ENCODE peak calls at places on chromosome 2, in seven cellular contexts. One of them, this sample, is unnamed.

GRCh38 chr2:149427371-149427770 is 97.0 kb downstream of the LYPD6 start:
- DNase-seq in PC-9: no peak
- DNase-seq in CD8-positive, alpha-beta T cell: no peak
- DNase-seq in ovary: no peak
- DNase-seq in Peyer's patch: no peak
- DNase-seq in fibroblast of lung: no peak
- DNase-seq in thoracic aorta: no peak
- DNase-seq in this sample: no peak

GRCh38 chr2:202632682-202633081 is 2.1 kb upstream of the FAM117B start:
- DNase-seq in PC-9: no peak
- DNase-seq in CD8-positive, alpha-beta T cell: no peak
- DNase-seq in ovary: peak; percentile 81
- DNase-seq in Peyer's patch: no peak
- DNase-seq in fibroblast of lung: peak; percentile 25
- DNase-seq in thoracic aorta: peak; percentile 21
- DNase-seq in this sample: peak; percentile 68

GRCh38 chr2:1907849-1908533 is 163.7 kb upstream of the PXDN start:
- DNase-seq in PC-9: no peak
- DNase-seq in CD8-positive, alpha-beta T cell: no peak
- DNase-seq in ovary: no peak
- DNase-seq in Peyer's patch: no peak
- DNase-seq in fibroblast of lung: no peak
- DNase-seq in thoracic aorta: no peak
- DNase-seq in this sample: no peak

GRCh38 chr2:146031158-146031557 is 1511.2 kb upstream of the ZEB2 start:
- DNase-seq in PC-9: no peak
- DNase-seq in CD8-positive, alpha-beta T cell: no peak
- DNase-seq in ovary: no peak
- DNase-seq in Peyer's patch: no peak
- DNase-seq in fibroblast of lung: peak; percentile 16
- DNase-seq in thoracic aorta: no peak
- DNase-seq in this sample: no peak

GRCh38 chr2:136358576-136358975 is 240.6 kb upstream of the CXCR4 start:
- DNase-seq in PC-9: no peak
- DNase-seq in CD8-positive, alpha-beta T cell: no peak
- DNase-seq in ovary: no peak
- DNase-seq in Peyer's patch: no peak
- DNase-seq in fibroblast of lung: no peak
- DNase-seq in thoracic aorta: no peak
- DNase-seq in this sample: no peak

GRCh38 chr2:219362524-219363164 is 25.1 kb downstream of the DNPEP start:
- DNase-seq in PC-9: no peak
- DNase-seq in CD8-positive, alpha-beta T cell: no peak
- DNase-seq in ovary: no peak
- DNase-seq in Peyer's patch: no peak
- DNase-seq in fibroblast of lung: peak; percentile 98
- DNase-seq in thoracic aorta: no peak
- DNase-seq in this sample: peak; percentile 74

GRCh38 chr2:26757873-26758789 is 6.0 kb upstream of the SLC35F6 start:
- DNase-seq in PC-9: peak; percentile 99
- DNase-seq in CD8-positive, alpha-beta T cell: no peak
- DNase-seq in ovary: peak; percentile 69
- DNase-seq in Peyer's patch: no peak
- DNase-seq in fibroblast of lung: peak; percentile 99
- DNase-seq in thoracic aorta: peak; percentile 68
- DNase-seq in this sample: peak; percentile 96

GRCh38 chr2:120267348-120267747 is 14.7 kb downstream of the RALB start:
- DNase-seq in PC-9: no peak
- DNase-seq in CD8-positive, alpha-beta T cell: no peak
- DNase-seq in ovary: no peak
- DNase-seq in Peyer's patch: no peak
- DNase-seq in fibroblast of lung: no peak
- DNase-seq in thoracic aorta: no peak
- DNase-seq in this sample: no peak

GRCh38 chr2:44937688-44938240 is 3.7 kb upstream of the SIX3 start:
- DNase-seq in PC-9: peak; percentile 86
- DNase-seq in CD8-positive, alpha-beta T cell: no peak
- DNase-seq in ovary: no peak
- DNase-seq in Peyer's patch: peak; percentile 45
- DNase-seq in fibroblast of lung: no peak
- DNase-seq in thoracic aorta: no peak
- DNase-seq in this sample: no peak

GRCh38 chr2:118539290-118539689 is 308.2 kb downstream of the EN1 start:
- DNase-seq in PC-9: no peak
- DNase-seq in CD8-positive, alpha-beta T cell: no peak
- DNase-seq in ovary: peak; percentile 54
- DNase-seq in Peyer's patch: no peak
- DNase-seq in fibroblast of lung: peak; percentile 25
- DNase-seq in thoracic aorta: no peak
- DNase-seq in this sample: peak; percentile 17
- TF ChIP-seq CTCF in PC-9: peak; percentile 56
- TF ChIP-seq CTCF in CD8-positive, alpha-beta T cell: no peak
- TF ChIP-seq CTCF in ovary: no peak
- TF ChIP-seq CTCF in Peyer's patch: no peak
- TF ChIP-seq CTCF in fibroblast of lung: peak; percentile 49
- TF ChIP-seq CTCF in thoracic aorta: no peak
- TF ChIP-seq CTCF in this sample: no peak

DNA sequence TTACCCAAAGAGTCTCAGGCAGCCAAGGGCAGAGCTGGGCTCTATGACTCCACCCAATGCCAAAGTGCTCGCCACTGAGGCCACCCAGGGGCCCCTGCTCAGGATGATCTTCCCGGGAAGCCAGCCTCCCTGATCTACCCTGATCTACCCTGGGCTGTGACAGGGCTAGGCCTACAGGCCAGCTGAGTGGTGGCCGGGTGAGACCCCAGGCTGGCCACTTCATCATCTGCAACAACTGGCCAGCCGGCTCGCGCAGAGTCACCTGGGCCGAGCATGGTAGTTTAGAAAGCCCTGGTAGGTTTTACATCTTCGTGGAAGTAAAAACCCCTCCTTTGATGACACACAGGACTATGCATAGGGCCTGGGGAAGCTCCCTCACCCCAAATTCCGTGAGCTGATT is 276.3 kb downstream of the NDUFA10 start:
- DNase-seq in PC-9: no peak
- DNase-seq in CD8-positive, alpha-beta T cell: no peak
- DNase-seq in ovary: no peak
- DNase-seq in Peyer's patch: no peak
- DNase-seq in fibroblast of lung: no peak
- DNase-seq in thoracic aorta: no peak
- DNase-seq in this sample: no peak
- H3K9me3 ChIP-seq in PC-9: no peaks in the 10 kb centered on the region
- H3K9me3 ChIP-seq in CD8-positive, alpha-beta T cell: no peaks in the 10 kb centered on the region
- H3K9me3 ChIP-seq in ovary: no peaks in the 10 kb centered on the region
- H3K9me3 ChIP-seq in Peyer's patch: no peaks in the 10 kb centered on the region
- H3K9me3 ChIP-seq in fibroblast of lung: no peaks in the 10 kb centered on the region
- H3K9me3 ChIP-seq in thoracic aorta: no peaks in the 10 kb centered on the region
- H3K9me3 ChIP-seq in this sample: no peaks in the 10 kb centered on the region

GRCh38 chr2:37672870-37673184 is 1.4 kb upstream of the CDC42EP3 start:
- DNase-seq in PC-9: no peak
- DNase-seq in CD8-positive, alpha-beta T cell: no peak
- DNase-seq in ovary: no peak
- DNase-seq in Peyer's patch: no peak
- DNase-seq in fibroblast of lung: no peak
- DNase-seq in thoracic aorta: no peak
- DNase-seq in this sample: no peak

GRCh38 chr2:37671013-37671815 is at the start of gene CDC42EP3:
- DNase-seq in PC-9: no peak
- DNase-seq in CD8-positive, alpha-beta T cell: peak; percentile 64
- DNase-seq in ovary: peak; percentile 59
- DNase-seq in Peyer's patch: peak; percentile 75
- DNase-seq in fibroblast of lung: no peak
- DNase-seq in thoracic aorta: no peak
- DNase-seq in this sample: peak; percentile 35

GRCh38 chr2:37671816-37672103 is 318 bp upstream of the CDC42EP3 start:
- DNase-seq in PC-9: no peak
- DNase-seq in CD8-positive, alpha-beta T cell: no peak
- DNase-seq in ovary: no peak
- DNase-seq in Peyer's patch: no peak
- DNase-seq in fibroblast of lung: no peak
- DNase-seq in thoracic aorta: no peak
- DNase-seq in this sample: no peak

GRCh38 chr2:37670378-37671012 is 947 bp downstream of the CDC42EP3 start:
- DNase-seq in PC-9: no peak
- DNase-seq in CD8-positive, alpha-beta T cell: no peak
- DNase-seq in ovary: no peak
- DNase-seq in Peyer's patch: no peak
- DNase-seq in fibroblast of lung: peak; percentile 49
- DNase-seq in thoracic aorta: no peak
- DNase-seq in this sample: no peak

GRCh38 chr2:37672104-37672869 is 845 bp upstream of the CDC42EP3 start:
- DNase-seq in PC-9: peak; percentile 84
- DNase-seq in CD8-positive, alpha-beta T cell: peak; percentile 48
- DNase-seq in ovary: peak; percentile 74
- DNase-seq in Peyer's patch: peak; percentile 74
- DNase-seq in fibroblast of lung: peak; percentile 86
- DNase-seq in thoracic aorta: no peak
- DNase-seq in this sample: peak; percentile 54
- TF ChIP-seq CTCF in PC-9: no peak
- TF ChIP-seq CTCF in CD8-positive, alpha-beta T cell: no peak
- TF ChIP-seq CTCF in ovary: no peak
- TF ChIP-seq CTCF in Peyer's patch: no peak
- TF ChIP-seq CTCF in fibroblast of lung: no peak
- TF ChIP-seq CTCF in thoracic aorta: no peak
- TF ChIP-seq CTCF in this sample: no peak

DNA sequence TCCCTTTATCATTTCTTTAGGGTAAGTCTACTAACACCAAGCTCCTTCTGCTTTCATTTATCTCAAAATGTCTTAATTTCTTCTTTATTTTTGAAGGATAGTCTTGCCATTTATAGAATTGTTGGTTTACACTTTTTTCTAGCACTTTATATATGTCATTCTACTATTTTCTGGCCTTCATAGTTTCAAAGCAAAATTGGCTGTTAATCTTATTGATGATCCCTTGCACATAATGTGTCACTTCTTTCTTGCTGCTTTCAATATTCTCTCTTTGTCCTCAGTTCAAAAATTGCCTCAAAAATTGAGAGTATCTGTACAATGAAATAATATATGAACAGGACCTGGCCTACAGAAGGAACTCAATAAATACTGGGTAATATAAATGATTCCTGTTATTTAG is 7.9 kb upstream of the TANK start:
- DNase-seq in PC-9: no peak
- DNase-seq in CD8-positive, alpha-beta T cell: no peak
- DNase-seq in ovary: no peak
- DNase-seq in Peyer's patch: no peak
- DNase-seq in fibroblast of lung: no peak
- DNase-seq in thoracic aorta: no peak
- DNase-seq in this sample: no peak
- H3K9me3 ChIP-seq in PC-9: no peaks in the 10 kb centered on the region
- H3K9me3 ChIP-seq in CD8-positive, alpha-beta T cell: no peaks in the 10 kb centered on the region
- H3K9me3 ChIP-seq in ovary: peaks cover 3% of the 10 kb centered on the region
- H3K9me3 ChIP-seq in Peyer's patch: peaks cover 10% of the 10 kb centered on the region
- H3K9me3 ChIP-seq in fibroblast of lung: no peaks in the 10 kb centered on the region
- H3K9me3 ChIP-seq in thoracic aorta: peaks cover 9% of the 10 kb centered on the region
- H3K9me3 ChIP-seq in this sample: peaks cover 14% of the 10 kb centered on the region

DNA sequence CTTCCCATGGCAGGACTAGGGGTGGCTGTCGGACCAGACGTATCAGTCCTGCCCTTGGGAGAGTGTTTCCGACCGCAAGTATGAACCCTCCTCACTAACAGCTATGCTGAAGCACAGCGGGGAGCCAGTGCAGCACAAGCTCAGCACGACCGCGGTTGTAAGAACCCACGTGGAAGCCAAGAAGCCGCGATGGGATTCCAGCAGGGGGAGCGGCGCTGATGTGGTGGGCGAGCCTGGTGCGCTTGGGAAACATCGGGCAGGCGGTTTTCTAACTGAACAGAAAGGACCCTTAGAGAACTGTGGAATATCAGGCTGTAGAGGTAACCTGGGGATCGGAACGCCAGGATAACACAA is 132.2 kb upstream of the MYCN start:
- DNase-seq in PC-9: no peak
- DNase-seq in CD8-positive, alpha-beta T cell: no peak
- DNase-seq in ovary: no peak
- DNase-seq in Peyer's patch: no peak
- DNase-seq in fibroblast of lung: no peak
- DNase-seq in thoracic aorta: no peak
- DNase-seq in this sample: no peak
- TF ChIP-seq CTCF in PC-9: no peak
- TF ChIP-seq CTCF in CD8-positive, alpha-beta T cell: no peak
- TF ChIP-seq CTCF in ovary: no peak
- TF ChIP-seq CTCF in Peyer's patch: no peak
- TF ChIP-seq CTCF in fibroblast of lung: no peak
- TF ChIP-seq CTCF in thoracic aorta: no peak
- TF ChIP-seq CTCF in this sample: no peak

GRCh38 chr2:98324181-98324580 is 22.1 kb upstream of the CNGA3 start:
- DNase-seq in PC-9: no peak
- DNase-seq in CD8-positive, alpha-beta T cell: no peak
- DNase-seq in ovary: no peak
- DNase-seq in Peyer's patch: no peak
- DNase-seq in fibroblast of lung: peak; percentile 51
- DNase-seq in thoracic aorta: no peak
- DNase-seq in this sample: no peak
- H3K9me3 ChIP-seq in PC-9: peaks cover 28% of the 10 kb centered on the region
- H3K9me3 ChIP-seq in CD8-positive, alpha-beta T cell: peaks cover 6% of the 10 kb centered on the region
- H3K9me3 ChIP-seq in ovary: peaks cover 4% of the 10 kb centered on the region
- H3K9me3 ChIP-seq in Peyer's patch: peaks cover 21% of the 10 kb centered on the region
- H3K9me3 ChIP-seq in fibroblast of lung: no peaks in the 10 kb centered on the region
- H3K9me3 ChIP-seq in thoracic aorta: peaks cover 7% of the 10 kb centered on the region
- H3K9me3 ChIP-seq in this sample: peaks cover 5% of the 10 kb centered on the region

GRCh38 chr2:152335016-152335850 is at the start of gene FMNL2:
- DNase-seq in PC-9: peak; percentile 69
- DNase-seq in CD8-positive, alpha-beta T cell: no peak
- DNase-seq in ovary: peak; percentile 88
- DNase-seq in Peyer's patch: peak; percentile 83
- DNase-seq in fibroblast of lung: peak; percentile 72
- DNase-seq in thoracic aorta: peak; percentile 45
- DNase-seq in this sample: peak; percentile 88
- TF ChIP-seq CTCF in PC-9: no peak
- TF ChIP-seq CTCF in CD8-positive, alpha-beta T cell: no peak
- TF ChIP-seq CTCF in ovary: no peak
- TF ChIP-seq CTCF in Peyer's patch: no peak
- TF ChIP-seq CTCF in fibroblast of lung: no peak
- TF ChIP-seq CTCF in thoracic aorta: no peak
- TF ChIP-seq CTCF in this sample: no peak

This sample was measured in adrenal gland.